ENCODE peak calls at places on chromosomes 2 and 18, in nine cellular contexts. X is foreskin fibroblast, G is glutamatergic neuron, U is kidney epithelial cell, B is IMR-90, C is upper lobe of right lung, K is GM12865, Y is HCT116, O is breast epithelium. D is an unnamed sample.

GRCh38 chr2:28445448-28446258 is 50.2 kb upstream of the PLB1 start:
- DNase-seq in X (peak), G (no peak), U (peak), B (peak), C (peak), K (no peak), Y (peak), O (no peak), D (peak)

GRCh38 chr2:219252900-219253752 is at the start of gene TUBA4B:
- DNase-seq in X (peak), G (peak), U (no peak), B (peak), C (peak), K (peak), Y (no peak), O (no peak), D (peak)

GRCh38 chr2:112799291-112799975 is 15.1 kb upstream of the IL1A start:
- DNase-seq in X (no peak), G (no peak), U (no peak), B (peak), C (no peak), K (no peak), Y (no peak), O (no peak), D (no peak)

GRCh38 chr2:152336854-152337510 is 2.0 kb downstream of the FMNL2 start:
- DNase-seq in X (no peak), G (peak), U (no peak), B (peak), C (no peak), K (no peak), Y (no peak), O (no peak), D (peak)

GRCh38 chr2:25021963-25022362 is 19.9 kb upstream of the EFR3B start:
- DNase-seq in X (no peak), G (no peak), U (no peak), B (no peak), C (no peak), K (no peak), Y (no peak), O (no peak), D (no peak)

GRCh38 chr18:35413163-35413511 is 36.0 kb upstream of the ZNF396 start:
- DNase-seq in X (no peak), G (no peak), U (no peak), B (no peak), C (no peak), K (no peak), Y (no peak), O (no peak), D (no peak)

GRCh38 chr18:3481696-3482210 is 31.8 kb downstream of the TGIF1 start:
- DNase-seq in X (no peak), G (peak), U (no peak), B (peak), C (no peak), K (peak), Y (peak), O (no peak), D (no peak)

GRCh38 chr2:113136828-113137775 is 9.7 kb downstream of the IL1RN start:
- DNase-seq in X (peak), G (peak), U (no peak), B (peak), C (no peak), K (peak), Y (no peak), O (no peak), D (no peak)

GRCh38 chr2:155418753-155419152 is 720.3 kb downstream of the KCNJ3 start:
- DNase-seq in X (no peak), G (no peak), U (no peak), B (no peak), C (no peak), K (no peak), Y (no peak), O (no peak), D (no peak)

GRCh38 chr2:53768233-53768542 is 584 bp downstream of the CHAC2 start:
- DNase-seq in X (peak), G (peak), U (no peak), B (no peak), C (peak), K (peak), Y (no peak), O (no peak), D (no peak)

GRCh38 chr2:55268907-55269611 is at the start of gene MTIF2:
- DNase-seq in X (peak), G (peak), U (peak), B (peak), C (peak), K (peak), Y (peak), O (peak), D (peak)

GRCh38 chr2:20579866-20580265 is 71.0 kb downstream of the HS1BP3 start:
- DNase-seq in X (no peak), G (no peak), U (no peak), B (no peak), C (peak), K (no peak), Y (no peak), O (no peak), D (no peak)

GRCh38 chr2:236211281-236211680 is 43.1 kb upstream of the GBX2 start:
- DNase-seq in X (no peak), G (no peak), U (no peak), B (no peak), C (no peak), K (no peak), Y (no peak), O (no peak), D (no peak)

GRCh38 chr2:44016282-44016681 is 20.5 kb upstream of the LRPPRC start:
- DNase-seq in X (peak), G (no peak), U (peak), B (peak), C (no peak), K (peak), Y (no peak), O (no peak), D (peak)

GRCh38 chr2:148538375-148538774 is 106.2 kb upstream of the EPC2 start:
- DNase-seq in X (no peak), G (no peak), U (no peak), B (no peak), C (no peak), K (no peak), Y (no peak), O (no peak), D (no peak)

GRCh38 chr18:50079571-50080295 is 115.2 kb downstream of the MYO5B start:
- DNase-seq in X (no peak), G (no peak), U (no peak), B (no peak), C (peak), K (no peak), Y (no peak), O (peak), D (no peak)

GRCh38 chr2:769771-770170 is 92.6 kb upstream of the TMEM18 start:
- DNase-seq in X (no peak), G (no peak), U (no peak), B (peak), C (no peak), K (no peak), Y (no peak), O (no peak), D (no peak)

GRCh38 chr2:135561925-135562324 is 30.6 kb downstream of the R3HDM1 start:
- DNase-seq in X (no peak), G (no peak), U (no peak), B (no peak), C (no peak), K (no peak), Y (no peak), O (no peak), D (no peak)

GRCh38 chr2:101628050-101628392 is 69.5 kb upstream of the MAP4K4 start:
- DNase-seq in X (no peak), G (no peak), U (no peak), B (no peak), C (no peak), K (no peak), Y (no peak), O (no peak), D (no peak)

GRCh38 chr18:63480476-63480875 is 3.7 kb downstream of the SERPINB5 start:
- DNase-seq in X (no peak), G (no peak), U (no peak), B (no peak), C (no peak), K (no peak), Y (no peak), O (no peak), D (no peak)

GRCh38 chr2:173248381-173248780 is 106.3 kb upstream of the CDCA7 start:
- DNase-seq in X (no peak), G (no peak), U (no peak), B (no peak), C (no peak), K (no peak), Y (no peak), O (no peak), D (no peak)

GRCh38 chr18:74241970-74242369 is 49.8 kb downstream of the CYB5A start:
- DNase-seq in X (no peak), G (no peak), U (no peak), B (no peak), C (no peak), K (no peak), Y (no peak), O (no peak), D (no peak)

GRCh38 chr2:75986617-75987016 is 275.9 kb upstream of the GCFC2 start:
- DNase-seq in X (no peak), G (no peak), U (no peak), B (no peak), C (no peak), K (no peak), Y (no peak), O (no peak), D (no peak)

GRCh38 chr18:5772271-5772670 is 123.1 kb downstream of the TMEM200C start:
- DNase-seq in X (no peak), G (no peak), U (no peak), B (peak), C (no peak), K (no peak), Y (no peak), O (no peak), D (no peak)

GRCh38 chr2:170157025-170157684 is 20.8 kb upstream of the MYO3B start:
- DNase-seq in X (peak), G (no peak), U (peak), B (peak), C (no peak), K (no peak), Y (no peak), O (no peak), D (peak)

GRCh38 chr2:188770296-188770695 is 203.9 kb upstream of the COL3A1 start:
- DNase-seq in X (no peak), G (no peak), U (no peak), B (no peak), C (no peak), K (no peak), Y (no peak), O (no peak), D (no peak)

GRCh38 chr2:174750923-174751441 is 13.3 kb downstream of the CHRNA1 start:
- DNase-seq in X (no peak), G (no peak), U (no peak), B (no peak), C (no peak), K (peak), Y (no peak), O (no peak), D (no peak)

GRCh38 chr2:191995285-191995684 is 148.4 kb upstream of the CAVIN2 start:
- DNase-seq in X (no peak), G (no peak), U (no peak), B (peak), C (no peak), K (no peak), Y (no peak), O (no peak), D (no peak)

GRCh38 chr2:45700407-45701013 is 49.0 kb downstream of the PRKCE start:
- DNase-seq in X (no peak), G (no peak), U (no peak), B (no peak), C (no peak), K (peak), Y (no peak), O (no peak), D (no peak)

GRCh38 chr2:119354860-119355259 is 11.8 kb downstream of the C2orf76 start:
- DNase-seq in X (no peak), G (no peak), U (no peak), B (no peak), C (no peak), K (no peak), Y (no peak), O (no peak), D (no peak)

GRCh38 chr2:119350311-119350998 is 16.2 kb downstream of the C2orf76 start:
- DNase-seq in X (no peak), G (peak), U (no peak), B (no peak), C (no peak), K (no peak), Y (no peak), O (no peak), D (no peak)

GRCh38 chr2:119349289-119349688 is 17.3 kb downstream of the C2orf76 start:
- DNase-seq in X (no peak), G (no peak), U (no peak), B (no peak), C (no peak), K (no peak), Y (no peak), O (no peak), D (no peak)

DNA sequence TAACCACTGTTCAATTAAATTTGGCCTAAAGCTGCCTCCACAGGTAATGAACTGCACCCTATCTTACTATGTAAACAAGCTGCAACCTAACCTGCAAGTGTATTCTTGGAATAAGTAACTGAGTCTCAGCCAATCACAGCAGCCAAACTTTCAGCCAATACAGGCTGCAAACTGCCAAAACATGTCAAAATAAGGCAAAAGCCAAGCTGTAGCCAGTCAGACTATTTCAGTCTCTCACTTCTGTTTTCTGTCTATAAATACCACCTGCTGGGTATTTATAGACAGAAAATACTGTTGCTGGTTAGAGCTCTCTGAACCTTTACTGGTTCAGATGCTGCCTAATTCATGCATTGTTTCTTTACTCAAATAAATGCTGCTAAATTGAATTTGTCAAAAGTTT is 14.3 kb downstream of the C2orf76 start:
- DNase-seq in X (no peak), G (no peak), U (no peak), B (no peak), C (no peak), K (peak), Y (peak), O (no peak), D (no peak)
- TF ChIP-seq CTCF in X (no peak), G (no peak), U (no peak), B (no peak), C (no peak), K (no peak), Y (no peak), O (no peak), D (no peak)

GRCh38 chr18:13835202-13835601 is 11.3 kb downstream of the MC5R start:
- DNase-seq in X (no peak), G (no peak), U (no peak), B (no peak), C (no peak), K (no peak), Y (no peak), O (no peak), D (no peak)

GRCh38 chr18:13826209-13826608 is 2.3 kb downstream of the MC5R start:
- DNase-seq in X (no peak), G (no peak), U (no peak), B (no peak), C (no peak), K (no peak), Y (no peak), O (no peak), D (no peak)

GRCh38 chr18:13836559-13836958 is 12.6 kb downstream of the MC5R start:
- DNase-seq in X (no peak), G (no peak), U (no peak), B (no peak), C (no peak), K (no peak), Y (no peak), O (no peak), D (no peak)

GRCh38 chr18:13834501-13835015 is 10.6 kb downstream of the MC5R start:
- DNase-seq in X (no peak), G (no peak), U (no peak), B (no peak), C (no peak), K (no peak), Y (no peak), O (no peak), D (no peak)

DNA sequence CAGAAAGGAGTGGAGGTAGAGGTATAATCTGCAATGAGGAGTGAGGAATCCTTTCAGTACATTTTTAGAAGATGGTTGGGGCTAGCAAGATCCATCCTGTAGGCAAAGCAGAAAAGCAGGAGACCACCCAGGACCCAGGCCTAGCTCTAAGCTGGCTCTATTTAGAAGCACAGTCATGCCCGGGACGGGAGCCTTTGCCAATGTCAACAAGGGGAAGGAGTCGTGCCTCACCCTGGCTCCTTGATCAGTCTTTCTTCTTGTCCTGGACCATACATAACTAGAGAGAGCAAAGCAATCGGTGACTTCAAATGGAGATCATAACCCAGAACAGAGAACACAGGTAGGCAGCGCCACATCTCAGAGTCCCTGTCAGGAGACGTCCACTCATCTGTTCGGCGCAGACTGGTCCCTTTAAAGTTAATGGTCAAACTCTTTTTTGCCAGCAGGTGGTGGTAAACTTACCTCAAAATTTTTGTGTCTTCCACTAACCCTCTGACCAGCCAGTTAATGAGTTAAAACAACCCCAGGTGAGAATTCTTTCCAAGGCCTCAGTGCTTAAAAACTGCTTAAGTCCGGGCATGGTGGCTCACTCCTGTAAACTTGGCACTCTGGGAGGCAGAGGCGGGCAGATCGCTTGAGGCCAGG is 8.0 kb downstream of the MC5R start:
- DNase-seq in X (no peak), G (no peak), U (no peak), B (no peak), C (no peak), K (peak), Y (peak), O (no peak), D (no peak)
- TF ChIP-seq CTCF in X (no peak), G (no peak), U (no peak), B (no peak), C (no peak), K (no peak), Y (peak), O (no peak), D (no peak)

GRCh38 chr18:8704361-8705279 is 736 bp upstream of the MTCL1 start:
- DNase-seq in X (peak), G (peak), U (no peak), B (peak), C (peak), K (peak), Y (peak), O (peak), D (peak)
- TF ChIP-seq CTCF in X (no peak), G (no peak), U (no peak), B (no peak), C (no peak), K (no peak), Y (no peak), O (peak), D (no peak)

GRCh38 chr18:72086421-72086820 is 457.7 kb downstream of the CBLN2 start:
- DNase-seq in X (no peak), G (no peak), U (no peak), B (no peak), C (no peak), K (peak), Y (no peak), O (no peak), D (peak)
- TF ChIP-seq CTCF in X (no peak), G (peak), U (peak), B (no peak), C (peak), K (peak), Y (peak), O (peak), D (peak)

GRCh38 chr2:200584639-200585038 is 1.2 kb upstream of the AOX1 start:
- DNase-seq in X (no peak), G (no peak), U (no peak), B (no peak), C (no peak), K (peak), Y (no peak), O (no peak), D (no peak)

GRCh38 chr2:200577000-200577399 is 8.8 kb upstream of the AOX1 start:
- DNase-seq in X (no peak), G (no peak), U (no peak), B (no peak), C (no peak), K (no peak), Y (no peak), O (no peak), D (no peak)

GRCh38 chr2:200575957-200576356 is 9.9 kb upstream of the AOX1 start:
- DNase-seq in X (no peak), G (no peak), U (no peak), B (peak), C (no peak), K (peak), Y (no peak), O (no peak), D (no peak)

DNA sequence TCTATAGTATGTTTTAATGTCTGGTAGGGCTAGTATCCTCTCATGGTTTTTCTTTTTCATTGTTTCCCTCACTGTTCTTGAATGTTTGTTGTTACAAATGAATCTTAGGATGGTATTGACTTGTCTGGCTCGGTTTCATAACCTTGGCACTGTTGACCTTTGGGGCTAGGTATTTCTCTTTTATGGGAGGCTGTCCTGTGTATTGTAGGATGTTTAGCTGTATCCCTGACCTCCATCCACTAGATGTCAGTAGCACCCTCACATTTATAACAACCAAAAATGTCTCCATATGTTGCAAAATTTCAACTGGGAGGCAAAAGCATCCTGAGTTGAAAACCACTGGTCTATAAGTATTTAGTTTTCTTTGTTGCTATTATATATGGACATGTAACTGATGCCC is 7.0 kb upstream of the AOX1 start:
- DNase-seq in X (no peak), G (no peak), U (no peak), B (peak), C (no peak), K (peak), Y (no peak), O (no peak), D (no peak)
- TF ChIP-seq CTCF in X (peak), G (peak), U (peak), B (peak), C (peak), K (peak), Y (peak), O (no peak), D (peak)